ENCODE peak calls at places on chromosome 6, in eight cellular contexts. G, D, I, L, N, X, T and A are unnamed samples.

GRCh38 chr6:6843057-6843627 is 254.6 kb downstream of the LY86 start:
- DNase-seq in X (peak; percentile 59), G (no peak), D (no peak), L (peak; percentile 14), T (no peak), N (no peak), I (no peak), A (no peak)

GRCh38 chr6:166626177-166627038 is 643 bp downstream of the RPS6KA2 start:
- DNase-seq in X (peak; percentile 52), I (no peak), N (peak; percentile 13), G (no peak), T (peak; percentile 27), L (no peak), D (peak; percentile 21), A (no peak)

GRCh38 chr6:116010400-116011095 is 50.1 kb downstream of the FRK start:
- DNase-seq in T (peak; percentile 78), G (peak; percentile 60), X (peak; percentile 58), N (peak; percentile 25), I (no peak), L (peak; percentile 43), D (peak; percentile 26), A (no peak)

GRCh38 chr6:126614642-126615504 is 275.0 kb downstream of the CENPW start:
- DNase-seq in T (peak; percentile 9), G (no peak), N (no peak), L (no peak), D (no peak), I (no peak), X (no peak), A (no peak)

GRCh38 chr6:7025861-7026260 is 81.9 kb upstream of the RREB1 start:
- DNase-seq in I (no peak), G (no peak), N (no peak), D (no peak), L (no peak), X (no peak), T (no peak), A (no peak)

GRCh38 chr6:107554326-107554725 is 64.4 kb downstream of the SOBP start:
- DNase-seq in G (no peak), L (no peak), D (no peak), N (no peak), I (no peak), T (no peak), X (no peak), A (no peak)

GRCh38 chr6:44918893-44919292 is 409.2 kb upstream of the RUNX2 start:
- DNase-seq in D (no peak), I (no peak), L (no peak), X (no peak), N (no peak), G (no peak), T (no peak), A (no peak)

GRCh38 chr6:1842334-1842733 is 232.6 kb downstream of the FOXC1 start:
- DNase-seq in I (no peak), D (no peak), X (no peak), N (no peak), L (no peak), T (no peak), G (no peak), A (no peak)

GRCh38 chr6:146297815-146298214 is 245.8 kb upstream of the RAB32 start:
- DNase-seq in L (no peak), I (no peak), G (no peak), T (no peak), X (peak; percentile 2), N (no peak), D (no peak), A (no peak)

GRCh38 chr6:110681543-110682459 is 133.5 kb downstream of the CDK19 start:
- DNase-seq in N (no peak), D (no peak), I (no peak), L (no peak), G (no peak), X (peak; percentile 6), T (no peak), A (no peak)

GRCh38 chr6:157800420-157801237 is 22.4 kb upstream of the SNX9 start:
- DNase-seq in I (no peak), T (no peak), X (peak; percentile 68), N (no peak), L (peak; percentile 27), D (no peak), G (peak; percentile 21), A (no peak)

GRCh38 chr6:148723484-148723883 is 23.3 kb upstream of the UST start:
- DNase-seq in G (no peak), L (peak; percentile 53), T (no peak), N (no peak), X (peak; percentile 16), D (no peak), I (no peak), A (peak; percentile 57)

GRCh38 chr6:147510949-147511590 is 2.6 kb downstream of the SAMD5 start:
- DNase-seq in L (no peak), I (no peak), N (no peak), G (no peak), X (no peak), D (no peak), T (no peak), A (no peak)

GRCh38 chr6:104714796-104715195 is 144.9 kb downstream of the HACE1 start:
- DNase-seq in N (no peak), G (no peak), I (no peak), D (no peak), X (no peak), T (no peak), L (no peak), A (no peak)

GRCh38 chr6:74857157-74857556 is 348.7 kb downstream of the COL12A1 start:
- DNase-seq in L (no peak), N (no peak), G (no peak), X (no peak), D (no peak), I (no peak), T (peak; percentile 9), A (no peak)

GRCh38 chr6:12363651-12364381 is 73.7 kb downstream of the EDN1 start:
- DNase-seq in I (no peak), N (no peak), L (no peak), D (no peak), G (peak; percentile 96), X (no peak), T (peak; percentile 62), A (no peak)

GRCh38 chr6:114101255-114101654 is 130.3 kb upstream of the HDAC2 start:
- DNase-seq in X (no peak), I (no peak), L (no peak), T (no peak), D (no peak), G (no peak), N (no peak), A (no peak)

GRCh38 chr6:139981810-139982550 is 607.5 kb upstream of the CITED2 start:
- DNase-seq in L (no peak), T (peak; percentile 45), I (no peak), N (no peak), D (no peak), G (no peak), X (no peak), A (peak; percentile 95)

GRCh38 chr6:56683882-56684281 is 41.2 kb upstream of the DST start:
- DNase-seq in N (no peak), T (peak; percentile 58), G (no peak), D (no peak), L (peak; percentile 84), X (peak; percentile 89), I (no peak), A (peak; percentile 64)

GRCh38 chr6:8182209-8182845 is 80.0 kb upstream of the EEF1E1 start:
- DNase-seq in N (no peak), G (peak; percentile 71), I (no peak), T (no peak), X (no peak), L (no peak), D (no peak), A (no peak)

GRCh38 chr6:147285087-147285855 is 81.1 kb downstream of the STXBP5 start:
- DNase-seq in D (no peak), N (no peak), L (peak; percentile 17), T (no peak), X (peak; percentile 22), I (no peak), G (peak; percentile 61), A (peak; percentile 26)

GRCh38 chr6:41704028-41704427 is 31.4 kb downstream of the TFEB start:
- DNase-seq in D (no peak), N (no peak), X (no peak), T (no peak), I (no peak), L (no peak), G (no peak), A (no peak)

GRCh38 chr6:43317968-43318367 is 9.3 kb upstream of the CRIP3 start:
- DNase-seq in T (no peak), X (no peak), G (no peak), D (no peak), L (no peak), N (no peak), I (no peak), A (no peak)